ENCODE peak calls at places on chromosomes 11 and 22, in ten cellular contexts. G is astrocyte; Q is effector memory CD4-positive, alpha-beta T cell; R is IMR-90; W is upper lobe of right lung; E is OCI-LY7; U is psoas muscle; M is cardiac muscle cell; I is PC-3; V is lung. O is an unnamed sample. For H3K9me3, the result is how much of the 10 kb centered on the place peaks cover.

GRCh38 chr22:37489994-37490393 is 3.8 kb upstream of the MFNG start:
- DNase-seq in G (no peak), Q (no peak), R (no peak), W (no peak), E (no peak), U (no peak), M (no peak), I (no peak), V (no peak), O (no peak)

GRCh38 chr11:13486926-13487660 is 8.7 kb downstream of the PTH start:
- DNase-seq in G (no peak), Q (peak), R (no peak), W (peak), E (peak), U (peak), M (peak), I (no peak), V (peak), O (peak)

GRCh38 chr11:72072348-72072747 is 8.0 kb downstream of the NUMA1 start:
- DNase-seq in G (peak), Q (no peak), R (peak), W (no peak), E (peak), U (no peak), M (peak), I (peak), V (no peak), O (no peak)

GRCh38 chr11:74677131-74677530 is 54.1 kb downstream of the CHRDL2 start:
- DNase-seq in G (no peak), Q (no peak), R (no peak), W (no peak), E (no peak), U (no peak), M (peak), I (no peak), V (no peak), O (no peak)

GRCh38 chr11:58576792-58577440 is 1.3 kb upstream of the LPXN start:
- DNase-seq in G (peak), Q (no peak), R (peak), W (no peak), E (peak), U (no peak), M (peak), I (peak), V (no peak), O (no peak)

GRCh38 chr22:21927174-21927823 is 25.3 kb downstream of the PPM1F start:
- DNase-seq in G (no peak), Q (no peak), R (no peak), W (no peak), E (no peak), U (no peak), M (no peak), I (no peak), V (no peak), O (no peak)

GRCh38 chr22:47153854-47154542 is 391.5 kb downstream of the TBC1D22A start:
- DNase-seq in G (no peak), Q (no peak), R (peak), W (no peak), E (no peak), U (no peak), M (no peak), I (no peak), V (no peak), O (no peak)

GRCh38 chr11:92693146-92693545 is 276.3 kb upstream of the MTNR1B start:
- DNase-seq in G (peak), Q (no peak), R (peak), W (no peak), E (no peak), U (no peak), M (no peak), I (peak), V (no peak), O (no peak)

GRCh38 chr11:120326845-120327281 is 1.8 kb downstream of the TLCD5 start:
- DNase-seq in G (peak), Q (no peak), R (peak), W (no peak), E (no peak), U (no peak), M (peak), I (peak), V (no peak), O (no peak)

GRCh38 chr11:124329787-124330478 is 9.9 kb upstream of the OR8D2 start:
- DNase-seq in G (peak), Q (no peak), R (peak), W (no peak), E (peak), U (no peak), M (no peak), I (peak), V (no peak), O (no peak)

GRCh38 chr11:77125191-77125590 is 2.9 kb upstream of the MYO7A start:
- DNase-seq in G (no peak), Q (no peak), R (no peak), W (no peak), E (no peak), U (peak), M (peak), I (no peak), V (no peak), O (no peak)

GRCh38 chr22:49825436-49825835 is 2.2 kb downstream of the BRD1 start:
- DNase-seq in G (peak), Q (no peak), R (peak), W (no peak), E (no peak), U (no peak), M (peak), I (peak), V (no peak), O (no peak)

GRCh38 chr22:20244744-20245576 is 23.2 kb downstream of the RTN4R start:
- DNase-seq in G (no peak), Q (peak), R (no peak), W (no peak), E (peak), U (no peak), M (no peak), I (no peak), V (no peak), O (peak)

GRCh38 chr11:32427616-32427934 is 7.8 kb downstream of the WT1 start:
- DNase-seq in G (no peak), Q (no peak), R (no peak), W (no peak), E (no peak), U (no peak), M (no peak), I (no peak), V (no peak), O (no peak)

GRCh38 chr11:30457045-30457444 is 129.1 kb downstream of the MPPED2 start:
- DNase-seq in G (no peak), Q (no peak), R (no peak), W (no peak), E (no peak), U (no peak), M (no peak), I (no peak), V (no peak), O (no peak)

GRCh38 chr11:30452842-30453241 is 129.9 kb downstream of the ARL14EP start:
- DNase-seq in G (no peak), Q (no peak), R (no peak), W (no peak), E (no peak), U (no peak), M (no peak), I (no peak), V (no peak), O (no peak)

GRCh38 chr11:30454108-30454507 is 131.2 kb downstream of the ARL14EP start:
- DNase-seq in G (no peak), Q (no peak), R (no peak), W (no peak), E (peak), U (no peak), M (no peak), I (no peak), V (no peak), O (no peak)

GRCh38 chr11:30453705-30454104 is 130.8 kb downstream of the ARL14EP start:
- DNase-seq in G (no peak), Q (no peak), R (no peak), W (no peak), E (no peak), U (no peak), M (no peak), I (no peak), V (no peak), O (no peak)

DNA sequence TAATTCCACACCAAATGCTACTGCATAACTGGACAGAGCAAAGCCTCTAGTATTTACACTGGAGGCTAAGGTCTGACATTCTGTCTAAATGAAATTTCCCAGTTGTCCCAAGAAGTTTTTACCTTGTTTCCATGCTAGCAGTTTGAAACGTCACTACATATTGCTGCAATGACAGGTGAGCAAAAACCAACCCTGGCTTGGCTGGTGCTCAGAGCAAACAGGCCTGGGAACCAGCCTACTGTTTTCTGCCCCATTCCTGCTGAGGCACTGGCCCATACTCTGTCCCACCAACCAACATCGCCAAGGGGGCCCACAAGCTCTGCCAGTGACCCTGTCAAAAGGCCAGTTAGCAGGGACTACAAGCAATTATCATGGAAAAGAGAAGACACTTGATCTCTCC is 131.1 kb downstream of the MPPED2 start:
- DNase-seq in G (no peak), Q (no peak), R (no peak), W (no peak), E (no peak), U (no peak), M (no peak), I (no peak), V (no peak), O (no peak)
- H3K27ac ChIP-seq in G (no peak), Q (no peak), R (no peak), W (no peak), E (no peak), U (no peak), M (peak), I (no peak), V (no peak), O (no peak)

GRCh38 chr11:50275133-50275532 is 242.5 kb downstream of the OR4C45 start:
- DNase-seq in G (no peak), Q (no peak), R (no peak), W (no peak), E (no peak), U (no peak), M (no peak), I (no peak), V (no peak), O (no peak)
- H3K9me3 ChIP-seq in G (under half), Q (under half), R (under half), W (under half), E (under half), U (under half), M (under half), I (under half), V (under half), O (under half)

DNA sequence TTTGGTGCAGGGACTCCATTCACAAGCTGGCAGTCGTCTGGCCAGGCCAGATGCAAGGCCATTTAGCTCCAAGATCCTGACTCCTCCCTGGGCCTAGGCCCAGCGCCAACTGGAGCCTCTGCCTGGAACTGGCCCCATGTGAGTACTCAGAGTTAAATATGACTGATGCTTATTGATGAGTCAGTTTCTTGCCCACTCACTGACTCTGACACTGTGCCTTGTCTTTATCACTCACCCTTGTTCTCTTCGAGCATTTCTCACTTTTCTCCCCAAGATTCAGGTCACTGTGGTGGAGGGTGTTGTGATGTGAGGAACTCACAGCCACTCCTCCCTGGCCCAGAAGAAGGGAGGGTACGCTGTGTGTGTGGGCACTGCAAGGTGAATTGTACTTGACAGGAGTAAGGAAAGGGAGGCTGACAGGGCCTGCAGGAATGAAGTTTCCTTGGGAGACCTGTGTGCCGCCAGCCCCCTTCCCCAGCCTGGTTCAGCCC is 23.2 kb upstream of the ST3GAL4 start:
- DNase-seq in G (peak), Q (no peak), R (peak), W (peak), E (no peak), U (peak), M (peak), I (peak), V (no peak), O (no peak)
- H3K27ac ChIP-seq in G (peak), Q (no peak), R (no peak), W (no peak), E (no peak), U (peak), M (no peak), I (peak), V (no peak), O (no peak)

GRCh38 chr11:50298182-50298988 is 265.7 kb downstream of the OR4C45 start:
- DNase-seq in G (no peak), Q (no peak), R (no peak), W (no peak), E (no peak), U (no peak), M (no peak), I (no peak), V (no peak), O (no peak)
- H3K9me3 ChIP-seq in G (under half), Q (under half), R (under half), W (under half), E (under half), U (under half), M (under half), I (under half), V (under half), O (under half)

GRCh38 chr11:121582296-121582695 is 129.5 kb upstream of the SORL1-AS1 start:
- DNase-seq in G (no peak), Q (no peak), R (no peak), W (no peak), E (peak), U (no peak), M (no peak), I (no peak), V (no peak), O (no peak)
- H3K27ac ChIP-seq in G (no peak), Q (peak), R (no peak), W (peak), E (peak), U (no peak), M (no peak), I (no peak), V (no peak), O (peak)

GRCh38 chr11:125626381-125626950 is 1.5 kb downstream of the CHEK1 start:
- DNase-seq in G (no peak), Q (no peak), R (peak), W (no peak), E (peak), U (no peak), M (no peak), I (no peak), V (no peak), O (peak)

GRCh38 chr11:125623064-125623463 is 1.9 kb upstream of the CHEK1 start:
- DNase-seq in G (no peak), Q (no peak), R (no peak), W (no peak), E (no peak), U (no peak), M (no peak), I (no peak), V (no peak), O (no peak)

GRCh38 chr11:125625225-125625593 is 246 bp downstream of the CHEK1 start:
- DNase-seq in G (no peak), Q (no peak), R (no peak), W (no peak), E (no peak), U (no peak), M (no peak), I (no peak), V (no peak), O (no peak)

GRCh38 chr11:125625594-125626380 is 824 bp downstream of the CHEK1 start:
- DNase-seq in G (peak), Q (peak), R (peak), W (peak), E (peak), U (peak), M (peak), I (peak), V (peak), O (peak)

GRCh38 chr11:125624756-125625213 is at the start of gene CHEK1:
- DNase-seq in G (no peak), Q (no peak), R (no peak), W (no peak), E (no peak), U (no peak), M (no peak), I (no peak), V (no peak), O (no peak)
- H3K9me3 ChIP-seq in G (under half), Q (under half), R (under half), W (under half), E (under half), U (under half), M (under half), I (under half), V (under half), O (under half)

GRCh38 chr22:32708835-32709234 is 92.7 kb upstream of the TIMP3 start:
- DNase-seq in G (no peak), Q (no peak), R (peak), W (no peak), E (no peak), U (peak), M (peak), I (no peak), V (no peak), O (no peak)
- H3K27ac ChIP-seq in G (no peak), Q (no peak), R (no peak), W (no peak), E (no peak), U (no peak), M (no peak), I (no peak), V (no peak), O (no peak)

GRCh38 chr11:18745251-18745650 is 19.3 kb upstream of the IGSF22 start:
- DNase-seq in G (no peak), Q (no peak), R (no peak), W (no peak), E (no peak), U (no peak), M (no peak), I (no peak), V (no peak), O (no peak)

GRCh38 chr11:18750944-18751343 is 25.0 kb upstream of the IGSF22 start:
- DNase-seq in G (no peak), Q (no peak), R (no peak), W (no peak), E (no peak), U (no peak), M (no peak), I (no peak), V (no peak), O (no peak)

GRCh38 chr11:18749681-18750319 is 23.8 kb upstream of the IGSF22 start:
- DNase-seq in G (peak), Q (no peak), R (peak), W (no peak), E (no peak), U (no peak), M (peak), I (peak), V (no peak), O (no peak)

GRCh38 chr11:18752502-18752901 is 26.5 kb upstream of the IGSF22 start:
- DNase-seq in G (no peak), Q (no peak), R (no peak), W (no peak), E (no peak), U (no peak), M (no peak), I (no peak), V (no peak), O (no peak)

DNA sequence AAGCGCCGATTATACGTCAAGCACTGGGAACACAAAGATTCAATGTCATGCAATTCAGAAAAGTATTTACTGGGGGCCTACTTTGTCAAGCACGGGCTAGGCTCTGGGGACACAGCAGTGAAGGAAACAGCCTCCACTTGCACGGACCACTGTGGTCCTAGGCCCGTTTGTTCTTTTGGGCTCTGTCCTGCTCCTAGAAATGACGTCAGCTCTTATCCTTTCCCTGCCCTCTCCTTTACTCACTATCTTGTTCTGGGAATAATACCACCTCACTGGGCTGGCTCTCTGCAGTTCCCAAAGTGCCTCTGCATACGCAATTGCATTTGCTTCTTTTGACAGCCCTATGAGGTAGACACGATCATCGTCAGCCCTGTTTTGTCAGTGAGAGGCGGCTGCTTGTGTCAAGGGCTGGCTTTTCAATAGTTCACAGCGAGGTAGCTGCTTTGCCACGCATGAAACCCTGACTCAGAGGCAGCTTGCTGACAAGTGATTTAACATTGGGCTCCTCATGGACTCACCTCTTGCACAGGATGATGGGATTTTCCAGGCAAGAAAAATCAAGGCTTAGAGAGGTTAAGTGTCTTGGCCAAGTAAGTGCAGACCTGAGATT is 22.9 kb upstream of the IGSF22 start:
- DNase-seq in G (peak), Q (no peak), R (peak), W (no peak), E (no peak), U (no peak), M (peak), I (no peak), V (no peak), O (no peak)
- H3K9me3 ChIP-seq in G (under half), Q (under half), R (under half), W (under half), E (under half), U (under half), M (under half), I (under half), V (under half), O (under half)

DNA sequence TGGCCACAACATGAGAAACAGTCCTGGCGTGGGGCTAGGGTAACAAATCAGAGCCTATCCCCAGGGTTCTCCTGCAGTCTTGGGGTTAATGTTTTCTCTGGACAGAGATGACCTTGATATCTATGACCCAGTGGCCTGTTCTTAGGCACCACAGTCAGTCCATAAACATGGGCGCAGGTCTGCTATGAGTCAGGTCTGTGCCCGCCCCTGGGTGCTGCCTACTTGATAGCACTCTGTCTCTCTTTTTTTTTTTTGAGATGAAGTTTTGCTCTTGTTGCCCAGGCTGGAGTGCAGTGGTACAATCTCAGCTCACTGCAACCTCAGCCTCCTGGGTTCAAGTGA is 34.4 kb downstream of the AMPD3 start:
- DNase-seq in G (no peak), Q (no peak), R (no peak), W (no peak), E (no peak), U (no peak), M (no peak), I (no peak), V (no peak), O (no peak)
- H3K27ac ChIP-seq in G (no peak), Q (peak), R (peak), W (peak), E (no peak), U (peak), M (no peak), I (no peak), V (no peak), O (peak)

O was measured in CD4-positive, CD25-positive, alpha-beta regulatory T cell.